ENCODE peak calls at places on chromosomes 1 and 21, in seven cellular contexts. One of them, this sample, is unnamed. For H3K9me3, the result is how much of the 10 kb centered on the place peaks cover.

GRCh38 chr1:221157026-221157761 is 278.0 kb downstream of the HLX start:
- DNase-seq in tibial artery: no peak
- DNase-seq in AG04450: no peak
- DNase-seq in pancreas: no peak
- DNase-seq in A673: no peak
- DNase-seq in uterus: no peak
- DNase-seq in cardiac muscle cell: no peak
- DNase-seq in this sample: no peak

GRCh38 chr1:65524931-65525296 is 104.4 kb downstream of the LEPR start:
- DNase-seq in cardiac muscle cell: no peak
- DNase-seq in uterus: no peak
- DNase-seq in A673: no peak
- DNase-seq in AG04450: no peak
- DNase-seq in tibial artery: no peak
- DNase-seq in pancreas: no peak
- DNase-seq in this sample: no peak

GRCh38 chr1:221809101-221810029 is 67.5 kb upstream of the DUSP10 start:
- DNase-seq in A673: no peak
- DNase-seq in pancreas: no peak
- DNase-seq in AG04450: no peak
- DNase-seq in tibial artery: no peak
- DNase-seq in uterus: no peak
- DNase-seq in cardiac muscle cell: no peak
- DNase-seq in this sample: no peak

GRCh38 chr21:45204395-45204794 is 83.3 kb downstream of the POFUT2 start:
- DNase-seq in A673: no peak
- DNase-seq in uterus: no peak
- DNase-seq in pancreas: no peak
- DNase-seq in tibial artery: no peak
- DNase-seq in cardiac muscle cell: no peak
- DNase-seq in AG04450: no peak
- DNase-seq in this sample: no peak

GRCh38 chr1:222009105-222009730 is 267.3 kb upstream of the DUSP10 start:
- DNase-seq in cardiac muscle cell: peak
- DNase-seq in tibial artery: no peak
- DNase-seq in A673: peak
- DNase-seq in AG04450: no peak
- DNase-seq in uterus: no peak
- DNase-seq in pancreas: no peak
- DNase-seq in this sample: no peak

GRCh38 chr1:154405762-154406571 is 824 bp downstream of the IL6R start:
- DNase-seq in uterus: peak
- DNase-seq in tibial artery: peak
- DNase-seq in A673: peak
- DNase-seq in AG04450: no peak
- DNase-seq in cardiac muscle cell: peak
- DNase-seq in pancreas: peak
- DNase-seq in this sample: peak

GRCh38 chr1:27010226-27010994 is 2.2 kb downstream of the TENT5B start:
- DNase-seq in cardiac muscle cell: no peak
- DNase-seq in tibial artery: no peak
- DNase-seq in uterus: no peak
- DNase-seq in AG04450: no peak
- DNase-seq in pancreas: no peak
- DNase-seq in A673: no peak
- DNase-seq in this sample: no peak

GRCh38 chr1:230058619-230059018 is 8.4 kb upstream of the GALNT2 start:
- DNase-seq in cardiac muscle cell: no peak
- DNase-seq in tibial artery: no peak
- DNase-seq in AG04450: no peak
- DNase-seq in pancreas: no peak
- DNase-seq in A673: no peak
- DNase-seq in uterus: no peak
- DNase-seq in this sample: no peak

GRCh38 chr1:203271018-203271743 is 34.1 kb upstream of the BTG2 start:
- DNase-seq in cardiac muscle cell: peak
- DNase-seq in pancreas: no peak
- DNase-seq in tibial artery: peak
- DNase-seq in uterus: peak
- DNase-seq in A673: peak
- DNase-seq in AG04450: no peak
- DNase-seq in this sample: peak

GRCh38 chr21:41210405-41211040 is 42.6 kb downstream of the BACE2 start:
- DNase-seq in pancreas: no peak
- DNase-seq in cardiac muscle cell: peak
- DNase-seq in tibial artery: no peak
- DNase-seq in uterus: no peak
- DNase-seq in A673: no peak
- DNase-seq in AG04450: no peak
- DNase-seq in this sample: no peak

GRCh38 chr1:233543338-233544255 is 70.3 kb upstream of the KCNK1 start:
- DNase-seq in A673: peak
- DNase-seq in cardiac muscle cell: no peak
- DNase-seq in AG04450: no peak
- DNase-seq in tibial artery: no peak
- DNase-seq in uterus: peak
- DNase-seq in pancreas: no peak
- DNase-seq in this sample: no peak

GRCh38 chr21:36229181-36229580 is 72.6 kb downstream of the DOP1B start:
- DNase-seq in pancreas: no peak
- DNase-seq in tibial artery: no peak
- DNase-seq in uterus: no peak
- DNase-seq in cardiac muscle cell: no peak
- DNase-seq in AG04450: no peak
- DNase-seq in A673: no peak
- DNase-seq in this sample: no peak

GRCh38 chr21:46119565-46120271 is 21.8 kb downstream of the COL6A2 start:
- DNase-seq in tibial artery: no peak
- DNase-seq in AG04450: no peak
- DNase-seq in pancreas: peak
- DNase-seq in cardiac muscle cell: no peak
- DNase-seq in A673: no peak
- DNase-seq in uterus: peak
- DNase-seq in this sample: no peak

GRCh38 chr21:33231526-33231925 is 1.8 kb downstream of the IFNAR2 start:
- DNase-seq in tibial artery: no peak
- DNase-seq in AG04450: no peak
- DNase-seq in pancreas: no peak
- DNase-seq in cardiac muscle cell: no peak
- DNase-seq in uterus: no peak
- DNase-seq in A673: no peak
- DNase-seq in this sample: no peak

GRCh38 chr1:201259476-201260235 is 23.6 kb upstream of the PKP1 start:
- DNase-seq in cardiac muscle cell: no peak
- DNase-seq in pancreas: no peak
- DNase-seq in AG04450: no peak
- DNase-seq in A673: no peak
- DNase-seq in tibial artery: no peak
- DNase-seq in uterus: no peak
- DNase-seq in this sample: no peak

GRCh38 chr1:197775282-197776262 is at the start of gene DENND1B:
- DNase-seq in uterus: peak
- DNase-seq in tibial artery: peak
- DNase-seq in A673: peak
- DNase-seq in pancreas: peak
- DNase-seq in AG04450: no peak
- DNase-seq in cardiac muscle cell: peak
- DNase-seq in this sample: peak

GRCh38 chr1:194568610-194569009 is 1382.2 kb upstream of the B3GALT2 start:
- DNase-seq in tibial artery: no peak
- DNase-seq in AG04450: no peak
- DNase-seq in pancreas: no peak
- DNase-seq in A673: no peak
- DNase-seq in cardiac muscle cell: peak
- DNase-seq in uterus: no peak
- DNase-seq in this sample: no peak

GRCh38 chr1:53617382-53618217 is 121.4 kb downstream of the GLIS1 start:
- DNase-seq in cardiac muscle cell: no peak
- DNase-seq in tibial artery: peak
- DNase-seq in uterus: peak
- DNase-seq in AG04450: peak
- DNase-seq in pancreas: no peak
- DNase-seq in A673: no peak
- DNase-seq in this sample: no peak

GRCh38 chr1:42114229-42114628 is 39.0 kb upstream of the GUCA2B start:
- DNase-seq in tibial artery: no peak
- DNase-seq in AG04450: no peak
- DNase-seq in A673: no peak
- DNase-seq in uterus: no peak
- DNase-seq in cardiac muscle cell: no peak
- DNase-seq in pancreas: no peak
- DNase-seq in this sample: no peak

GRCh38 chr1:205774277-205775014 is 836 bp downstream of the RAB29 start:
- DNase-seq in tibial artery: no peak
- DNase-seq in pancreas: peak
- DNase-seq in cardiac muscle cell: peak
- DNase-seq in A673: no peak
- DNase-seq in uterus: no peak
- DNase-seq in AG04450: no peak
- DNase-seq in this sample: no peak

GRCh38 chr1:163974120-163974519 is 584.9 kb upstream of the PBX1 start:
- DNase-seq in tibial artery: no peak
- DNase-seq in uterus: no peak
- DNase-seq in AG04450: no peak
- DNase-seq in pancreas: no peak
- DNase-seq in A673: no peak
- DNase-seq in cardiac muscle cell: no peak
- DNase-seq in this sample: no peak

GRCh38 chr21:38953516-38953915 is 147.8 kb downstream of the ETS2 start:
- DNase-seq in A673: no peak
- DNase-seq in pancreas: no peak
- DNase-seq in tibial artery: no peak
- DNase-seq in cardiac muscle cell: no peak
- DNase-seq in AG04450: no peak
- DNase-seq in uterus: no peak
- DNase-seq in this sample: no peak

GRCh38 chr1:207241164-207241934 is 80.1 kb upstream of the CD55 start:
- DNase-seq in uterus: no peak
- DNase-seq in pancreas: no peak
- DNase-seq in A673: no peak
- DNase-seq in cardiac muscle cell: no peak
- DNase-seq in AG04450: no peak
- DNase-seq in tibial artery: no peak
- DNase-seq in this sample: no peak

GRCh38 chr21:41895643-41896493 is 16.7 kb upstream of the PRDM15 start:
- DNase-seq in A673: no peak
- DNase-seq in AG04450: no peak
- DNase-seq in cardiac muscle cell: no peak
- DNase-seq in tibial artery: no peak
- DNase-seq in pancreas: no peak
- DNase-seq in uterus: no peak
- DNase-seq in this sample: no peak

GRCh38 chr1:34701326-34702129 is 53.3 kb upstream of the GJB5 start:
- DNase-seq in AG04450: no peak
- DNase-seq in pancreas: no peak
- DNase-seq in tibial artery: no peak
- DNase-seq in uterus: no peak
- DNase-seq in cardiac muscle cell: no peak
- DNase-seq in A673: no peak
- DNase-seq in this sample: no peak

GRCh38 chr1:153540394-153541361 is at the start of gene S100A5:
- DNase-seq in cardiac muscle cell: no peak
- DNase-seq in tibial artery: no peak
- DNase-seq in A673: no peak
- DNase-seq in AG04450: no peak
- DNase-seq in uterus: no peak
- DNase-seq in pancreas: no peak
- DNase-seq in this sample: no peak

GRCh38 chr1:236522937-236523703 is 662 bp upstream of the LGALS8 start:
- DNase-seq in pancreas: peak
- DNase-seq in uterus: peak
- DNase-seq in A673: no peak
- DNase-seq in AG04450: no peak
- DNase-seq in cardiac muscle cell: no peak
- DNase-seq in tibial artery: no peak
- DNase-seq in this sample: no peak
- H3K4me3 ChIP-seq in pancreas: peak
- H3K4me3 ChIP-seq in uterus: peak
- H3K4me3 ChIP-seq in A673: peak
- H3K4me3 ChIP-seq in AG04450: peak
- H3K4me3 ChIP-seq in cardiac muscle cell: peak
- H3K4me3 ChIP-seq in tibial artery: peak
- H3K4me3 ChIP-seq in this sample: peak

GRCh38 chr1:63317007-63317813 is 5.2 kb upstream of the FOXD3 start:
- DNase-seq in tibial artery: no peak
- DNase-seq in A673: peak
- DNase-seq in cardiac muscle cell: peak
- DNase-seq in uterus: no peak
- DNase-seq in pancreas: peak
- DNase-seq in AG04450: no peak
- DNase-seq in this sample: no peak
- TF ChIP-seq CTCF in tibial artery: peak
- TF ChIP-seq CTCF in A673: peak
- TF ChIP-seq CTCF in cardiac muscle cell: peak
- TF ChIP-seq CTCF in uterus: no peak
- TF ChIP-seq CTCF in pancreas: peak
- TF ChIP-seq CTCF in AG04450: peak
- TF ChIP-seq CTCF in this sample: peak

GRCh38 chr1:50832167-50832566 is 127.9 kb downstream of the FAF1 start:
- DNase-seq in pancreas: no peak
- DNase-seq in tibial artery: no peak
- DNase-seq in uterus: no peak
- DNase-seq in A673: no peak
- DNase-seq in AG04450: no peak
- DNase-seq in cardiac muscle cell: no peak
- DNase-seq in this sample: no peak
- H3K9me3 ChIP-seq in pancreas: under half
- H3K9me3 ChIP-seq in tibial artery: under half
- H3K9me3 ChIP-seq in uterus: under half
- H3K9me3 ChIP-seq in A673: under half
- H3K9me3 ChIP-seq in AG04450: under half
- H3K9me3 ChIP-seq in cardiac muscle cell: under half
- H3K9me3 ChIP-seq in this sample: under half

DNA sequence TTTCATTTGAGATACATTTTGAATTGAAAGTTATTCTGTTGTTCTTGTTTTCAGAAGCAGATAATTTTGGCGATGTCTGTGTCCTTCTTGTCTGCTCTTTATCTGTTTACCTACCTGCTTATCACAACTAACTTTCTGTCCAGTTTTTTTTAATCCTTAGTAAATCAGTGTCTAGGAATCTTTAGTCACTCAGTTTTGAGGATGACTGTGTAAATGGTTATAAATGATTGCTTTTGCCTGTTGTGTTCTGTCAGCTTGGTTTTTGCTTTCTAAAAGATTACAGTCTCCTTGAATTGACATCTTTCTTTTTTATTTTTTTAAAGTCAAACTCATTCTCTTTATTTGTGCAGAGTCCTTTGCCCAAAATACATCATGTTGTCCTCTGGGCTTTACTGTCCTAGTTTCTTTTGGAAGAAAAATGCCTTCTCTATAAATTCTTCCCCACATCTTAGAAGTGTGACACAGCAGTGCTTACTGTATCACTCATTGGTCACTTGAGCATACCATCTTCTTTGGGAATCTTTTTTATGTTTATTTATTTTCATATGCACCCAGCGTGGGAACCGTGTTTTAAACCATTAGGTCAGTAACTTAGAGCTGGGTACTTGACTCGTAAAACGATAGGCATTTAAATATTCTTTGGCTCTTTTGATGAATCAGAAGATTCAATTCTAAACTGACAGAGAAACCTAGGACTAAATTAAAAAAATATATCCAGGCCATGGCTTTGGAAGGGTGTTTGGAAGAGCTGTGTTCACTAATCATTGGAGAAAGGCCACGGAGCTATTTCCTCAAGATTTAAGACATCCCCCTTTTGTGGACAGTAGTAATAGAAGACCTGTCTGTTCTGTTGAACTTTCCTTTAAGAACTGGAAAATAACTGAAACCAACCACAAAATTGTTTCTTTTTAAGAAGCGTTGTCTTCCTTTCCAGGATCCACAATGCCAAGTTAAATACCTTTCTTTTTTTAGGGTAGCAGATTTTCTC is 20.9 kb downstream of the LAMC1 start:
- DNase-seq in uterus: no peak
- DNase-seq in cardiac muscle cell: no peak
- DNase-seq in AG04450: peak
- DNase-seq in A673: no peak
- DNase-seq in pancreas: no peak
- DNase-seq in tibial artery: no peak
- DNase-seq in this sample: no peak
- H3K4me3 ChIP-seq in uterus: no peak
- H3K4me3 ChIP-seq in cardiac muscle cell: no peak
- H3K4me3 ChIP-seq in AG04450: no peak
- H3K4me3 ChIP-seq in A673: no peak
- H3K4me3 ChIP-seq in pancreas: no peak
- H3K4me3 ChIP-seq in tibial artery: peak
- H3K4me3 ChIP-seq in this sample: no peak